ENCODE peak calls at places on chromosomes 5 and 9, in four cellular contexts. A is PC-3, L is mesothelial cell of epicardium, X is Peyer's patch. U is an unnamed sample.

GRCh38 chr5:117207088-117207668 is 632.6 kb upstream of the SEMA6A start:
- DNase-seq in A (no peak), L (no peak), X (no peak), U (no peak)

GRCh38 chr5:38404667-38405276 is 146.4 kb downstream of the EGFLAM start:
- DNase-seq in A (peak; percentile 51), X (no peak), L (no peak), U (no peak)

GRCh38 chr5:148984333-148984732 is 78.5 kb downstream of the SH3TC2 start:
- DNase-seq in L (no peak), X (no peak), A (peak; percentile 100), U (no peak)

GRCh38 chr5:159463590-159464321 is 133.5 kb upstream of the IL12B start:
- DNase-seq in L (no peak), A (peak; percentile 71), X (no peak), U (no peak)

GRCh38 chr5:102959055-102959454 is 160.9 kb downstream of the GIN1 start:
- DNase-seq in X (no peak), L (no peak), A (peak; percentile 96), U (no peak)

GRCh38 chr9:18857769-18858168 is 175.2 kb downstream of the SAXO1 start:
- DNase-seq in X (no peak), A (no peak), L (no peak), U (no peak)

GRCh38 chr9:115167175-115167574 is 49.2 kb upstream of the TNC start:
- DNase-seq in X (no peak), A (peak; percentile 74), L (no peak), U (no peak)

GRCh38 chr9:135404451-135405144 is 75.0 kb upstream of the PPP1R26 start:
- DNase-seq in A (no peak), L (no peak), X (no peak), U (no peak)

GRCh38 chr9:8309258-8309657 is 509.7 kb upstream of the DMAC1 start:
- DNase-seq in L (no peak), A (no peak), X (no peak), U (no peak)

GRCh38 chr5:21685016-21685415 is 1168.1 kb downstream of the CDH12 start:
- DNase-seq in X (no peak), L (no peak), A (no peak), U (no peak)

GRCh38 chr9:104682642-104683041 is 11.7 kb upstream of the OR13D1 start:
- DNase-seq in X (no peak), L (no peak), A (peak; percentile 66), U (no peak)
- TF ChIP-seq CTCF in X (no peak), L (peak; percentile 52), A (peak; percentile 65), U (peak; percentile 79)

GRCh38 chr9:117718701-117719100 is 14.5 kb downstream of the TLR4 start:
- DNase-seq in A (no peak), X (no peak), L (no peak), U (no peak)

GRCh38 chr9:117718085-117718484 is 13.9 kb downstream of the TLR4 start:
- DNase-seq in X (peak; percentile 55), A (no peak), L (no peak), U (no peak)

GRCh38 chr9:117715411-117715989 is 11.3 kb downstream of the TLR4 start:
- DNase-seq in A (no peak), L (no peak), X (no peak), U (no peak)

GRCh38 chr9:117709936-117710335 is 5.7 kb downstream of the TLR4 start:
- DNase-seq in L (no peak), A (no peak), X (no peak), U (no peak)

DNA sequence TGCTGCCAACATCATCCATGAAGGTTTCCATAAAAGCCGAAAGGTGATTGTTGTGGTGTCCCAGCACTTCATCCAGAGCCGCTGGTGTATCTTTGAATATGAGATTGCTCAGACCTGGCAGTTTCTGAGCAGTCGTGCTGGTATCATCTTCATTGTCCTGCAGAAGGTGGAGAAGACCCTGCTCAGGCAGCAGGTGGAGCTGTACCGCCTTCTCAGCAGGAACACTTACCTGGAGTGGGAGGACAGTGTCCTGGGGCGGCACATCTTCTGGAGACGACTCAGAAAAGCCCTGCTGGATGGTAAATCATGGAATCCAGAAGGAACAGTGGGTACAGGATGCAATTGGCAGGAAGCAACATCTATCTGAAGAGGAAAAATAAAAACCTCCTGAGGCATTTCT is 10.1 kb downstream of the TLR4 start:
- DNase-seq in A (no peak), L (no peak), X (no peak), U (no peak)
- TF ChIP-seq CTCF in A (no peak), L (no peak), X (no peak), U (no peak)

GRCh38 chr9:105637787-105638395 is 24.4 kb upstream of the TAL2 start:
- DNase-seq in X (no peak), L (no peak), A (no peak), U (no peak)
- TF ChIP-seq CTCF in X (peak; percentile 36), L (peak; percentile 61), A (peak; percentile 65), U (peak; percentile 73)

GRCh38 chr9:86594724-86595123 is 240.5 kb upstream of the TUT7 start:
- DNase-seq in A (no peak), X (no peak), L (no peak), U (no peak)

GRCh38 chr9:86585422-86586143 is 231.4 kb upstream of the TUT7 start:
- DNase-seq in X (no peak), L (no peak), A (no peak), U (peak; percentile 1)

GRCh38 chr9:86586144-86586494 is 231.9 kb upstream of the TUT7 start:
- DNase-seq in A (no peak), X (no peak), L (no peak), U (no peak)

GRCh38 chr9:86591472-86591871 is 237.3 kb upstream of the TUT7 start:
- DNase-seq in X (no peak), L (no peak), A (no peak), U (no peak)

GRCh38 chr9:86589273-86589672 is 235.1 kb upstream of the TUT7 start:
- DNase-seq in A (no peak), X (no peak), L (no peak), U (no peak)
- TF ChIP-seq CTCF in A (no peak), X (no peak), L (no peak), U (no peak)

DNA sequence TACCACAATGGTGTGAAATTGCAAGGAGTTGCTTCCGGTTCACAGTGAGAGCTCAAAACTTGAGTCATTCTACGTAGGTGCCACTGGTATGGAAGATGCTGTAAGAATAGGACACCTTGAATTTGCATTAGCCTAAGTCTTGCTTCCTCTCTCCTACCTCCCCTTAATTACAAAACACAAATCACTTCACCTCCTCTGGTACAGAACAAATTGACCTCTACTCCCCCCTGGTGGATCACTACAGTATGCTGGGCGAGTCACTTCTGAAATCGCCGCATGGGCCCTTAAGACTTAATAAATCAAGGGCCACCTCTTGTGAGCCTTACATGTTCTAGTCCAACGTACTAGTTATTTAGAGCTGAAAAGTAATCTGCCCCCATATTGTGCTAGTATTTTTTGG is 145.3 kb upstream of the SMARCA2 start:
- DNase-seq in X (no peak), A (peak; percentile 41), L (no peak), U (no peak)
- TF ChIP-seq CTCF in X (no peak), A (peak; percentile 55), L (peak; percentile 32), U (peak; percentile 74)

DNA sequence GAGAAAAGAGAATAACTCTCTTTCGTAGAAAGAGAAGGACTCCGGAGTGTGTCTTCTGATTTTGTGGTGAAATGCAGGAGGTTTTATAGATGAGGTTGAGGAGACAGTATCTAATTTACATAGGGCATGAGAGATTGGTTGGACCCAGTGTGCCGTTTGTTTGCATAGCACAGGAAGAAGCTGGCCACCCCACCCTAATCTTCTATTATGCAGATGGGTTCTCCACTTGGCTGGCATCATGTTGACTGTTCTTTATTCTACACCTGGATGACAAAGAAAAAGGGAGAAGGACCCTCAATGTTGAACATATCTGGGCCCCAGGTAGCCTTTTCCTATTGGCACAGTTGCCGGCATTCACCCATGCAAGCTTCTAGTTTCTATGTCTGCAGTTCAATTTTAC is 23.2 kb upstream of the MINAR2 start:
- DNase-seq in A (no peak), X (no peak), L (no peak), U (no peak)
- TF ChIP-seq CTCF in A (no peak), X (no peak), L (no peak), U (no peak)

U was measured in type B pancreatic cell.